ENCODE peak calls at places on chromosome 22, in eight cellular contexts. X is pancreas; N is sigmoid colon; I is dorsolateral prefrontal cortex; S is CD4-positive, alpha-beta memory T cell; K is HL-60; C is psoas muscle; J is tibial nerve. Y is an unnamed sample.

GRCh38 chr22:44325718-44326548 is 13.2 kb upstream of the SHISAL1 start:
- DNase-seq in X (no peak), N (no peak), I (no peak), S (no peak), K (no peak), C (no peak), J (no peak), Y (no peak)

GRCh38 chr22:42304021-42304790 is 33.8 kb upstream of the TCF20 start:
- DNase-seq in X (no peak), N (no peak), I (no peak), S (no peak), K (no peak), C (no peak), J (no peak), Y (no peak)

GRCh38 chr22:21681566-21682370 is 16.0 kb downstream of the PPIL2 start:
- DNase-seq in X (no peak), N (no peak), I (no peak), S (no peak), K (no peak), C (no peak), J (no peak), Y (no peak)

GRCh38 chr22:50473088-50473487 is 1.7 kb downstream of the SBF1 start:
- DNase-seq in X (no peak), N (no peak), I (no peak), S (peak), K (peak), C (no peak), J (no peak), Y (no peak)

GRCh38 chr22:21936151-21936778 is 16.4 kb downstream of the PPM1F start:
- DNase-seq in X (no peak), N (no peak), I (peak), S (no peak), K (peak), C (peak), J (no peak), Y (peak)

GRCh38 chr22:44444341-44445306 is 53.4 kb downstream of the RTL6 start:
- DNase-seq in X (no peak), N (peak), I (no peak), S (no peak), K (no peak), C (no peak), J (no peak), Y (no peak)

GRCh38 chr22:22460060-22460459 is 48.5 kb downstream of the ZNF280B start:
- DNase-seq in X (no peak), N (no peak), I (no peak), S (no peak), K (no peak), C (no peak), J (no peak), Y (no peak)

GRCh38 chr22:28670691-28671261 is 8.9 kb downstream of the TTC28 start:
- DNase-seq in X (no peak), N (no peak), I (no peak), S (no peak), K (no peak), C (no peak), J (no peak), Y (no peak)

GRCh38 chr22:49446145-49446758 is 381.4 kb downstream of the BRD1 start:
- DNase-seq in X (no peak), N (no peak), I (no peak), S (no peak), K (no peak), C (no peak), J (no peak), Y (no peak)

GRCh38 chr22:50302041-50302541 is 5.4 kb downstream of the PLXNB2 start:
- DNase-seq in X (no peak), N (no peak), I (no peak), S (no peak), K (no peak), C (no peak), J (no peak), Y (no peak)

GRCh38 chr22:44884968-44885805 is 124.6 kb downstream of the PHF21B start:
- DNase-seq in X (no peak), N (peak), I (peak), S (no peak), K (no peak), C (peak), J (no peak), Y (no peak)

GRCh38 chr22:48535868-48536690 is 1291.6 kb downstream of the BRD1 start:
- DNase-seq in X (peak), N (no peak), I (peak), S (no peak), K (no peak), C (no peak), J (no peak), Y (no peak)

GRCh38 chr22:40276877-40277823 is 69.2 kb upstream of the ADSL start:
- DNase-seq in X (no peak), N (no peak), I (no peak), S (no peak), K (no peak), C (no peak), J (no peak), Y (no peak)

GRCh38 chr22:22130956-22131355 is 113.6 kb upstream of the VPREB1 start:
- DNase-seq in X (no peak), N (no peak), I (no peak), S (no peak), K (no peak), C (no peak), J (no peak), Y (no peak)

GRCh38 chr22:40463727-40464126 is 93.3 kb downstream of the SGSM3 start:
- DNase-seq in X (no peak), N (no peak), I (no peak), S (peak), K (no peak), C (no peak), J (no peak), Y (no peak)

GRCh38 chr22:36406139-36406538 is 18.4 kb upstream of the MYH9 start:
- DNase-seq in X (no peak), N (no peak), I (no peak), S (no peak), K (peak), C (no peak), J (no peak), Y (no peak)

GRCh38 chr22:43443072-43443471 is 31.3 kb downstream of the MPPED1 start:
- DNase-seq in X (no peak), N (peak), I (peak), S (no peak), K (no peak), C (no peak), J (no peak), Y (no peak)

GRCh38 chr22:45469573-45470383 is 32.9 kb upstream of the FBLN1 start:
- DNase-seq in X (no peak), N (peak), I (no peak), S (no peak), K (no peak), C (no peak), J (no peak), Y (no peak)

GRCh38 chr22:20205464-20205963 is 54.7 kb upstream of the CCDC188 start:
- DNase-seq in X (no peak), N (no peak), I (no peak), S (no peak), K (peak), C (no peak), J (no peak), Y (no peak)
- H3K4me3 ChIP-seq in X (no peak), N (no peak), I (no peak), S (peak), K (no peak), C (peak), J (no peak), Y (no peak)

GRCh38 chr22:17218341-17218740 is 894 bp downstream of the ADA2 start:
- DNase-seq in X (no peak), N (no peak), I (no peak), S (no peak), K (no peak), C (peak), J (no peak), Y (no peak)
- H3K27ac ChIP-seq in X (no peak), N (peak), I (no peak), S (peak), K (peak), C (no peak), J (no peak), Y (no peak)

GRCh38 chr22:19986011-19986409 is 30.6 kb downstream of the ARVCF start:
- DNase-seq in X (no peak), N (no peak), I (no peak), S (no peak), K (no peak), C (peak), J (no peak), Y (no peak)
- H3K4me3 ChIP-seq in X (peak), N (peak), I (peak), S (no peak), K (no peak), C (peak), J (peak), Y (no peak)

GRCh38 chr22:37566329-37566837 is 6.1 kb downstream of the CDC42EP1 start:
- DNase-seq in X (peak), N (no peak), I (peak), S (peak), K (no peak), C (peak), J (no peak), Y (no peak)
- H3K27ac ChIP-seq in X (peak), N (peak), I (peak), S (no peak), K (no peak), C (no peak), J (peak), Y (no peak)

GRCh38 chr22:31340765-31341247 is 5.3 kb downstream of the PATZ1 start:
- DNase-seq in X (no peak), N (no peak), I (no peak), S (no peak), K (no peak), C (no peak), J (no peak), Y (no peak)
- H3K4me3 ChIP-seq in X (no peak), N (no peak), I (no peak), S (no peak), K (no peak), C (no peak), J (no peak), Y (no peak)

GRCh38 chr22:46589141-46589748 is 30.9 kb upstream of the GRAMD4 start:
- DNase-seq in X (no peak), N (no peak), I (no peak), S (no peak), K (no peak), C (peak), J (no peak), Y (no peak)

GRCh38 chr22:46588279-46589140 is 31.7 kb upstream of the GRAMD4 start:
- DNase-seq in X (no peak), N (no peak), I (no peak), S (no peak), K (no peak), C (peak), J (no peak), Y (no peak)

GRCh38 chr22:46587067-46587471 is 33.1 kb upstream of the GRAMD4 start:
- DNase-seq in X (no peak), N (no peak), I (no peak), S (no peak), K (no peak), C (no peak), J (no peak), Y (no peak)

GRCh38 chr22:46586531-46587011 is 33.6 kb upstream of the GRAMD4 start:
- DNase-seq in X (no peak), N (no peak), I (no peak), S (no peak), K (no peak), C (peak), J (no peak), Y (no peak)

GRCh38 chr22:46587492-46588278 is 32.5 kb upstream of the GRAMD4 start:
- DNase-seq in X (no peak), N (no peak), I (no peak), S (no peak), K (no peak), C (peak), J (no peak), Y (no peak)
- H3K27ac ChIP-seq in X (no peak), N (no peak), I (no peak), S (no peak), K (no peak), C (no peak), J (peak), Y (peak)

Y was measured in lung.